ENCODE peak calls at places on chromosomes 16 and 17, in five cellular contexts. D is AG04450, O is H1, C is stomach, H is psoas muscle. A is an unnamed sample. For H3K9me3, the result is how much of the 10 kb centered on the place peaks cover.

GRCh38 chr17:27551701-27552466 is 79.1 kb upstream of the LGALS9 start:
- DNase-seq in D (no peak), O (no peak), C (no peak), H (no peak), A (peak)

GRCh38 chr16:65176603-65177002 is 54.7 kb upstream of the CDH11 start:
- DNase-seq in D (peak), O (no peak), C (no peak), H (no peak), A (no peak)

GRCh38 chr16:9123401-9123800 is 32.0 kb downstream of the HAPSTR1 start:
- DNase-seq in D (no peak), O (peak), C (no peak), H (no peak), A (no peak)

GRCh38 chr17:29587591-29587990 is 1.9 kb downstream of the GIT1 start:
- DNase-seq in D (no peak), O (no peak), C (no peak), H (no peak), A (no peak)

GRCh38 chr17:6157716-6158115 is 87.5 kb downstream of the WSCD1 start:
- DNase-seq in D (no peak), O (no peak), C (no peak), H (no peak), A (no peak)

GRCh38 chr17:44108440-44109311 is 14.8 kb downstream of the HDAC5 start:
- DNase-seq in D (peak), O (no peak), C (peak), H (peak), A (peak)

GRCh38 chr17:78915872-78916632 is 9.1 kb downstream of the TIMP2 start:
- DNase-seq in D (no peak), O (no peak), C (peak), H (peak), A (no peak)

GRCh38 chr16:85321856-85322271 is 209.6 kb upstream of the CIBAR2 start:
- DNase-seq in D (peak), O (no peak), C (peak), H (peak), A (peak)

GRCh38 chr17:16980813-16981731 is 9.2 kb upstream of the TNFRSF13B start:
- DNase-seq in D (no peak), O (peak), C (no peak), H (peak), A (peak)

GRCh38 chr17:51103050-51103449 is 17.6 kb downstream of the SPAG9 start:
- DNase-seq in D (no peak), O (no peak), C (no peak), H (no peak), A (no peak)

GRCh38 chr16:50763211-50763610 is 21.3 kb downstream of the CYLD start:
- DNase-seq in D (no peak), O (no peak), C (no peak), H (no peak), A (no peak)

GRCh38 chr17:62592305-62593099 is 35.0 kb upstream of the MRC2 start:
- DNase-seq in D (no peak), O (no peak), C (no peak), H (no peak), A (no peak)
- TF ChIP-seq CTCF in D (no peak), O (no peak), C (no peak), H (no peak), A (no peak)

GRCh38 chr17:48074322-48075054 is 26.3 kb downstream of the NFE2L1 start:
- DNase-seq in D (no peak), O (peak), C (peak), H (peak), A (no peak)

GRCh38 chr17:48081858-48082257 is 19.4 kb downstream of the CBX1 start:
- DNase-seq in D (no peak), O (no peak), C (no peak), H (no peak), A (no peak)

GRCh38 chr17:48071654-48072053 is 23.5 kb downstream of the NFE2L1 start:
- DNase-seq in D (no peak), O (no peak), C (no peak), H (no peak), A (no peak)

GRCh38 chr17:48077555-48077954 is 23.7 kb downstream of the CBX1 start:
- DNase-seq in D (no peak), O (no peak), C (no peak), H (no peak), A (no peak)
- H3K4me3 ChIP-seq in D (no peak), O (no peak), C (no peak), H (no peak), A (no peak)

DNA sequence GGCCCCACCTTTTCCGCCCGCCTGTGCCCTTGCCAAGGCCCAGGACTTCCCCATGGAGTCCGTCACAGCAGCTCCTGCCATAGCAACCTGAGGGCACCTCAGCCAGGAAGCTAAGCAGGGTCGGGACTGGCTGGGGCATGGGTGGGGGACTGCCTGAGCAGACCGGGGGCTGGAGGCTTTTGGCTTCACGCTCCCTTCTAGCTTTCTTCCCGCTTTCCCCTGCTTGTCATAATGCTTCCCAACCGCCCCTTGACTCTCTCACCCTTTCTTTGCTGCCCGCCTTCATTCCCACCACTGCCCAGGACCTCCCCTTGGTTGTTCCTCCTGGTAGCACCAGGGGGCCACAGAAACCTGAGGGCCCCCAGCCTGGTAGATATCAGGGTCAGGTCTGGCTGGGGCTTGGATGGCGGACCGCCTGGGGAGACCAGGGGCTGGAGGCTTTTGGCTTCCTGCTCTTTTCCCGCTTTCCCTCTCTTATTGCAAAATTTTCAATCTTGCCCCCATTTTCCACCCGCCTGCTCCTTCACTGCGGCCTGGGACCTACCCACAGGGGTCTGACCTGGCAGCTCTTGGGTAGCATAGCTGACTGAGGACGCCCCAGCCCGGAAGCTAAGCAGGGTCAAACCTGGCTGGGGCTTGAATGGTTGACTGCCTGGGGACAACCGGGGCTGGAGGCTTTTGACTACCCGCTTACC is 2287.7 kb downstream of the TP53TG3F start:
- DNase-seq in D (no peak), O (no peak), C (no peak), H (no peak), A (no peak)
- H3K9me3 ChIP-seq in D (half or more), O (half or more), C (half or more), H (under half), A (half or more)

GRCh38 chr17:37790153-37790552 is 45.3 kb upstream of the HNF1B start:
- DNase-seq in D (no peak), O (no peak), C (no peak), H (no peak), A (no peak)

GRCh38 chr17:37789166-37789565 is 44.3 kb upstream of the HNF1B start:
- DNase-seq in D (no peak), O (no peak), C (no peak), H (no peak), A (no peak)

GRCh38 chr17:37791985-37792384 is 47.1 kb upstream of the HNF1B start:
- DNase-seq in D (no peak), O (no peak), C (no peak), H (no peak), A (no peak)

GRCh38 chr17:37792787-37793186 is 47.9 kb upstream of the HNF1B start:
- DNase-seq in D (no peak), O (no peak), C (no peak), H (no peak), A (no peak)

GRCh38 chr17:37791434-37791833 is 46.6 kb upstream of the HNF1B start:
- DNase-seq in D (no peak), O (no peak), C (peak), H (no peak), A (no peak)
- TF ChIP-seq CTCF in D (peak), O (peak), C (peak), H (no peak), A (peak)

GRCh38 chr16:10641953-10642949 is 52.5 kb downstream of the TEKT5 start:
- DNase-seq in D (no peak), O (peak), C (no peak), H (no peak), A (peak)
- H3K4me3 ChIP-seq in D (no peak), O (no peak), C (no peak), H (no peak), A (no peak)

GRCh38 chr17:48003686-48004120 is 32.8 kb downstream of the CDK5RAP3 start:
- DNase-seq in D (no peak), O (no peak), C (no peak), H (no peak), A (no peak)

GRCh38 chr17:47999612-48000011 is 28.7 kb downstream of the CDK5RAP3 start:
- DNase-seq in D (no peak), O (no peak), C (no peak), H (no peak), A (no peak)

GRCh38 chr17:48002920-48003685 is 32.2 kb downstream of the CDK5RAP3 start:
- DNase-seq in D (no peak), O (peak), C (no peak), H (no peak), A (no peak)

GRCh38 chr17:48002208-48002919 is 31.5 kb downstream of the CDK5RAP3 start:
- DNase-seq in D (peak), O (no peak), C (no peak), H (no peak), A (no peak)

GRCh38 chr17:48001187-48001586 is 30.3 kb downstream of the CDK5RAP3 start:
- DNase-seq in D (no peak), O (no peak), C (no peak), H (no peak), A (no peak)
- H3K9me3 ChIP-seq in D (under half), O (under half), C (under half), H (under half), A (under half)

GRCh38 chr16:68383858-68384257 is 64.5 kb downstream of the SMPD3 start:
- DNase-seq in D (no peak), O (no peak), C (no peak), H (no peak), A (peak)

GRCh38 chr16:68380348-68380670 is 68.0 kb downstream of the SMPD3 start:
- DNase-seq in D (no peak), O (no peak), C (no peak), H (no peak), A (peak)

GRCh38 chr16:68380676-68381362 is 67.5 kb downstream of the SMPD3 start:
- DNase-seq in D (no peak), O (no peak), C (no peak), H (no peak), A (no peak)

GRCh38 chr16:68381363-68381724 is 67.0 kb downstream of the SMPD3 start:
- DNase-seq in D (no peak), O (no peak), C (no peak), H (no peak), A (no peak)

DNA sequence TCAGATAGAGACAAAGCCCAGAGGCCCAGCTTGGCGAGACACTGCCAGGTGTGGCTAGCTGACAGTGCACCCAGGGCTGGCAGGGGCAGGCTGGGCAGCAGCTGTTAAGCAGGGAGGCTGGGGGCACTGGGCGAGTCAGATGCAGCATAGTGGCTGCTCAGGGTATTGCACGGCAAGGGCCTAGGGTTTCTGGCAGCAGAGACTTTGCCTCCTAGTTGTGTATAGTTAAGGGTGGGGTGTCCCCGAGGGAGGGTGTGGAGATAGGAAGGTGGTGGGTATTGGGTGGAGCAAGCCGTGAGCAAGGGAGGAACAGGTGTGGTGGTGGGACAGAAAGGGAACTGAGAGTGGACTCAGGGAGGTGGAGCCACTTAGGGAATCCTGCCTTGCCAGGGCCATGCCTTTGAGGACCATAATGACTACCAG is 66.0 kb downstream of the SMPD3 start:
- DNase-seq in D (no peak), O (peak), C (peak), H (no peak), A (peak)
- TF ChIP-seq CTCF in D (peak), O (peak), C (peak), H (no peak), A (peak)

DNA sequence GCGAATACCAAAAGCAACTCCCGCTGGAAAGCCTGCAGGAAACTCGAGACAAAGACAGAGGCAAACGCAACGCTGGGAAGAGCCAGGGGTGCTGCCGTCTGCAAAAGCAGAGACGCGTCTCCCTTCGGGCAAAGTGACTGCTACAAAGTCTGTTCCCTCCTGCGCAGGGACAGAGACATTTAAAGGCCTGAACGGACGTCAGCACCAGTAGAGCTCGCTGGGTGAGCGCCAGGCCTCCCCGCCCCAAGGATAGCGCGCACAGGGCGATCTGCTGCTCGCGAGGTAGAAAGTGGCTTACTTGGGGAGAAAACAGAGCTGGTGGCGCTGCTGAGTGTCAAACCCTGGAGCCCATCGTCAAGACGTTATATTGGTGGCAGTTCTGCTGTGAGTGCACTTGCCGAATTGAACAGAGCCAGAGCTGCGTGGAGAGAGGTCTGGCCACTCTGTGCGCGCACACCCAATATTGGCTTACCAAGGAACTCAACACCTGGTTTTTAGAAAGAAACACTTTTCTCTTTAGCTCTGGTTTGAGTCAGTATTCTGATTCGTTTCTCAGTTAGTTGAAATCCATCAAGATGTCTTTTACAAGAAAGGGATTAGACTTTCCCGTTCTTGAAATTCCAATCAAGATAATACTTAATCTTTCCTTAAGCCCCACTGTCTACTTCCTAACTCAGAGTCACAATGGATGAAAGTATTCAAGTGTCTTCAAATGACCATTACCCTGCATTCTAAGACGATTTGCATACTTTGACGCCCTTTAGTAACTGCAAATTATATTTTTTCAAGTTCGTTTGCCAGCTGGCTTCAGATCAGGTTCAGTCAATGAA is 190.1 kb downstream of the USP22 start:
- DNase-seq in D (no peak), O (peak), C (no peak), H (no peak), A (peak)
- H3K4me3 ChIP-seq in D (peak), O (peak), C (peak), H (peak), A (no peak)

GRCh38 chr17:33145941-33146340 is 147.2 kb downstream of the ASIC2 start:
- DNase-seq in D (no peak), O (no peak), C (no peak), H (no peak), A (no peak)
- H3K9me3 ChIP-seq in D (under half), O (under half), C (under half), H (under half), A (under half)

A was measured in mucosa of descending colon.